ENCODE peak calls at places on chromosomes 11 and 22, in eight cellular contexts. P is heart right ventricle, Q is adrenal gland, J is omental fat pad, T is gastrocnemius medialis, W is transverse colon, M is hepatocyte, N is colonic mucosa. R is an unnamed sample.

GRCh38 chr22:46934746-46935491 is 172.5 kb downstream of the TBC1D22A start:
- DNase-seq in N (peak), P (no peak), J (no peak), W (peak), Q (peak), M (peak), T (peak), R (no peak)

GRCh38 chr11:127493330-127493729 is 492.8 kb upstream of the KIRREL3 start:
- DNase-seq in N (no peak), T (no peak), W (no peak), J (no peak), P (no peak), M (peak), Q (no peak), R (no peak)

GRCh38 chr11:62844154-62844553 is 4.8 kb upstream of the WDR74 start:
- DNase-seq in J (no peak), N (no peak), P (no peak), Q (no peak), T (no peak), M (no peak), W (no peak), R (no peak)

GRCh38 chr11:122375687-122376399 is 259.8 kb upstream of the BLID start:
- DNase-seq in T (no peak), W (no peak), N (no peak), P (no peak), M (no peak), J (no peak), Q (no peak), R (no peak)

GRCh38 chr11:66639066-66639813 is 737 bp downstream of the RBM4 start:
- DNase-seq in N (no peak), P (no peak), Q (peak), T (no peak), M (peak), J (no peak), W (peak), R (no peak)

GRCh38 chr22:50673231-50674126 is 856 bp downstream of the SHANK3 start:
- DNase-seq in P (no peak), J (no peak), M (peak), T (no peak), W (no peak), Q (no peak), N (no peak), R (no peak)

GRCh38 chr11:78420796-78421209 is 3.2 kb upstream of the GAB2 start:
- DNase-seq in T (no peak), J (peak), M (peak), W (peak), Q (peak), N (no peak), P (peak), R (peak)

GRCh38 chr22:43370045-43370444 is 26.9 kb upstream of the SCUBE1 start:
- DNase-seq in N (no peak), T (no peak), W (no peak), Q (no peak), J (no peak), P (no peak), M (no peak), R (no peak)

GRCh38 chr22:22927888-22928665 is 40.5 kb downstream of the IGLL5 start:
- DNase-seq in P (no peak), T (no peak), J (no peak), Q (no peak), M (no peak), W (no peak), N (no peak), R (no peak)

GRCh38 chr22:22930571-22931556 is 43.2 kb downstream of the IGLL5 start:
- DNase-seq in M (no peak), T (no peak), J (no peak), W (no peak), P (no peak), Q (no peak), N (no peak), R (no peak)

GRCh38 chr22:22928666-22929380 is 41.2 kb downstream of the IGLL5 start:
- DNase-seq in P (peak), Q (no peak), M (peak), W (peak), T (no peak), J (no peak), N (peak), R (no peak)

GRCh38 chr22:22930222-22930497 is 42.5 kb downstream of the IGLL5 start:
- DNase-seq in M (no peak), T (no peak), Q (no peak), P (no peak), W (no peak), N (no peak), J (no peak), R (no peak)

GRCh38 chr22:22929381-22930221 is 42.0 kb downstream of the IGLL5 start:
- DNase-seq in T (no peak), N (no peak), J (no peak), Q (no peak), W (no peak), P (no peak), M (no peak), R (no peak)
- TF ChIP-seq CTCF in T (no peak), N (no peak), J (no peak), Q (no peak), W (no peak), P (no peak), M (no peak), R (no peak)

GRCh38 chr11:133531971-133532651 is at the start of gene OPCML:
- DNase-seq in J (no peak), N (no peak), P (no peak), W (no peak), M (peak), Q (no peak), T (no peak), R (no peak)

GRCh38 chr11:133533205-133533604 is 904 bp upstream of the OPCML start:
- DNase-seq in W (no peak), N (no peak), T (no peak), P (no peak), Q (no peak), J (no peak), M (no peak), R (no peak)

GRCh38 chr11:133529807-133530500 is 2.3 kb downstream of the OPCML start:
- DNase-seq in N (no peak), Q (no peak), M (no peak), W (no peak), P (no peak), T (no peak), J (no peak), R (no peak)

GRCh38 chr11:133531450-133531849 is 851 bp downstream of the OPCML start:
- DNase-seq in M (no peak), W (no peak), N (no peak), Q (no peak), P (no peak), T (no peak), J (no peak), R (no peak)

GRCh38 chr11:133530501-133530835 is 1.8 kb downstream of the OPCML start:
- DNase-seq in N (no peak), P (no peak), W (no peak), Q (no peak), J (no peak), T (no peak), M (no peak), R (no peak)
- TF ChIP-seq CTCF in N (no peak), P (no peak), W (no peak), Q (no peak), J (no peak), T (no peak), M (peak), R (no peak)

DNA sequence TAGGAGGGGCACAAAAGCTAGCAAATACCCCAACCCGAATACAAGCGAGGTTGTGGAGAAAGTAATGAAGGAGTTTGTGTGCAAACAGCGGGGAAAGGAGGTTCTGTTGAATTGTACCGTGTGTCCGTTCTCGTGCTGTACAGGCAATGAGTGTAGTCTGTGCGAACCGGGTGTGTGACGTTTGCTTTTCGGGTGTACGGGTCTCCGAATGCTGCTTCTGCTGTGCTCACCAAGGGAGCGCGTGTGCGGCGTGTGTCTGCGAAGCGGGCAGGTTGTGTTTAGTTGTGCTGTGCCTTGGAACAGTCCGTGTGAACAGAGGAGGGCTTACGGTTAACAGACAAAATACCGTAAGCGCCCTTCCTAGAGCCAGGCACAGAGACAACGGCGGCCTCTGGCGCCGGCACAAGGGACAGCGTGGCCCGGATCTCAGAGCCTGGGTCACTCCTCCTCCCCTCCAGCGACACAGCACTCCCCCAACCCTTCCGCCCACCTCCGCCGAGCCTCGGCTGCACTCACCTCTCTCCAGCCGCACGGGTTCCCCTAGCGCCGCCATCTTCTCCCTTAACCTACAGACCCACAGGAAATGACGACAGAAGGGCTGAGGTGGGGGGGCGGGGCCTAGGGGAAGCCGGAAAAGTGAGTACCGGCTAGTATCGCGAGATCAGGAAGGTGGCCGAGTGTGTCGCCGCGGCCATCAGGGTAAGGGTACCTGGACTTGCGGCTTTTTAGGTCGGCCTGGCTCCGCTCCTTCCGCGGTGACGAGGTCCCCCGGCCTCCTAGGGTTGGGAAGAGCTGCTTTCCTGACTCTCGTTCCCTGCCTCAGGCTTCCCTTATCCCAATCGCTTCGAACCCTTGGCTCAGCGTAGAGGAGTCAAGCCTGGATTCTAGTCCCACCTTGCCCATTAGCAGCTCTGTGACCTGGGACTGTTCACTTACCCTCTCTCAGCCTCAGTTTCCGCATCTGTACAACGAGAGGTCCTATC is at the start of gene LIN7C:
- DNase-seq in N (peak), J (peak), T (peak), W (peak), Q (peak), M (peak), P (peak), R (peak)
- TF ChIP-seq CTCF in N (no peak), J (no peak), T (no peak), W (peak), Q (peak), M (no peak), P (no peak), R (no peak)

GRCh38 chr11:91800208-91800914 is 424.3 kb upstream of the FAT3 start:
- DNase-seq in T (no peak), M (no peak), N (no peak), P (peak), W (no peak), J (no peak), Q (no peak), R (no peak)

GRCh38 chr11:91794146-91794545 is 430.5 kb upstream of the FAT3 start:
- DNase-seq in P (no peak), Q (no peak), N (no peak), J (no peak), T (no peak), W (no peak), M (no peak), R (no peak)

GRCh38 chr11:91798240-91798639 is 426.4 kb upstream of the FAT3 start:
- DNase-seq in N (no peak), M (no peak), W (no peak), P (no peak), T (no peak), Q (no peak), J (no peak), R (no peak)

GRCh38 chr11:91795139-91795887 is 429.3 kb upstream of the FAT3 start:
- DNase-seq in N (no peak), T (no peak), Q (no peak), W (no peak), J (no peak), M (no peak), P (no peak), R (no peak)

GRCh38 chr11:91796999-91797398 is 427.6 kb upstream of the FAT3 start:
- DNase-seq in N (no peak), P (no peak), J (no peak), W (no peak), M (no peak), Q (no peak), T (no peak), R (no peak)
- TF ChIP-seq CTCF in N (no peak), P (no peak), J (no peak), W (no peak), M (no peak), Q (no peak), T (no peak), R (no peak)

R was measured in thoracic aorta.